ENCODE peak calls at places on chromosome 18, in seven cellular contexts. H is HTR-8/SVneo, L is neural progenitor cell, C is mesothelial cell of epicardium, R is GM23338, V is activated gamma-delta T cell treated with Interleukin-2 at 50 U/mL for 16 hours, P is LoVo. O is an unnamed sample.

GRCh38 chr18:2699001-2699400 is 43.5 kb downstream of the SMCHD1 start:
- DNase-seq in H (no peak), L (no peak), C (no peak), R (no peak), V (no peak), P (no peak), O (no peak)

GRCh38 chr18:13003466-13003896 is 12.3 kb downstream of the CEP192 start:
- DNase-seq in H (peak; percentile 41), L (peak; percentile 54), C (no peak), R (peak; percentile 94), V (no peak), P (peak; percentile 27), O (peak; percentile 21)

GRCh38 chr18:22505136-22505535 is 87.4 kb upstream of the CTAGE1 start:
- DNase-seq in H (no peak), L (no peak), C (no peak), R (no peak), V (no peak), P (no peak), O (no peak)

GRCh38 chr18:32238635-32239268 is 48.9 kb downstream of the MEP1B start:
- DNase-seq in H (no peak), L (no peak), C (no peak), R (peak; percentile 51), V (no peak), P (no peak), O (no peak)

GRCh38 chr18:48263913-48264506 is 145.2 kb downstream of the ZBTB7C start:
- DNase-seq in H (no peak), L (no peak), C (no peak), R (no peak), V (no peak), P (no peak), O (peak; percentile 62)

GRCh38 chr18:50393802-50394201 is 19.0 kb downstream of the SKA1 start:
- DNase-seq in H (no peak), L (no peak), C (no peak), R (no peak), V (no peak), P (no peak), O (no peak)

GRCh38 chr18:49456794-49457193 is 3.7 kb downstream of the DYM start:
- DNase-seq in H (no peak), L (no peak), C (no peak), R (no peak), V (no peak), P (no peak), O (no peak)

GRCh38 chr18:8357320-8357719 is 251.9 kb upstream of the RAB12 start:
- DNase-seq in H (no peak), L (no peak), C (no peak), R (peak; percentile 21), V (no peak), P (no peak), O (no peak)

GRCh38 chr18:41767960-41768359 is 187.1 kb upstream of the PIK3C3 start:
- DNase-seq in H (peak; percentile 3), L (peak; percentile 29), C (no peak), R (peak; percentile 29), V (no peak), P (no peak), O (no peak)

GRCh38 chr18:11119962-11120361 is 29.4 kb downstream of the PIEZO2 start:
- DNase-seq in H (peak; percentile 65), L (no peak), C (no peak), R (no peak), V (no peak), P (peak; percentile 13), O (no peak)

GRCh38 chr18:46260016-46260878 is 156.1 kb downstream of the HAUS1 start:
- DNase-seq in H (no peak), L (no peak), C (no peak), R (no peak), V (no peak), P (no peak), O (peak; percentile 73)

GRCh38 chr18:4751523-4751922 is 296.4 kb upstream of the DLGAP1 start:
- DNase-seq in H (no peak), L (no peak), C (no peak), R (no peak), V (no peak), P (no peak), O (no peak)

GRCh38 chr18:36536426-36536825 is 238.9 kb downstream of the FHOD3 start:
- DNase-seq in H (no peak), L (peak; percentile 68), C (no peak), R (no peak), V (no peak), P (no peak), O (no peak)

GRCh38 chr18:23257153-23257552 is 121.9 kb downstream of the CABLES1 start:
- DNase-seq in H (no peak), L (no peak), C (no peak), R (no peak), V (no peak), P (no peak), O (no peak)

GRCh38 chr18:22026362-22026761 is 143.0 kb upstream of the GATA6 start:
- DNase-seq in H (no peak), L (no peak), C (no peak), R (no peak), V (no peak), P (no peak), O (no peak)

GRCh38 chr18:62744076-62744705 is 28.9 kb downstream of the PHLPP1 start:
- DNase-seq in H (no peak), L (no peak), C (no peak), R (peak; percentile 43), V (no peak), P (no peak), O (no peak)

GRCh38 chr18:63452273-63452672 is 24.5 kb upstream of the SERPINB5 start:
- DNase-seq in H (no peak), L (no peak), C (no peak), R (no peak), V (no peak), P (peak; percentile 76), O (no peak)

GRCh38 chr18:50183556-50183955 is 11.4 kb downstream of the MYO5B start:
- DNase-seq in H (no peak), L (no peak), C (no peak), R (peak; percentile 60), V (no peak), P (peak; percentile 9), O (peak; percentile 82)

O was measured in kidney epithelial cell.